ENCODE peak calls at places on chromosomes 12 and 14, in five cellular contexts. I is lower leg skin, H is A549, F is ovary, Q is NT2/D1. N is an unnamed sample.

GRCh38 chr12:20967756-20968155 is 157.3 kb downstream of the SLCO1B3 start:
- DNase-seq in F (no peak), I (no peak), Q (no peak), H (no peak), N (no peak)

GRCh38 chr12:51222461-51222860 is 4.6 kb upstream of the POU6F1 start:
- DNase-seq in Q (no peak), I (no peak), F (no peak), H (peak; percentile 78), N (peak; percentile 31)

GRCh38 chr14:24368562-24369252 is 723 bp downstream of the NFATC4 start:
- DNase-seq in Q (no peak), H (no peak), F (peak; percentile 91), I (peak; percentile 93), N (peak; percentile 72)

GRCh38 chr12:104886418-104887401 is 71.4 kb downstream of the SLC41A2 start:
- DNase-seq in H (no peak), F (no peak), Q (no peak), I (no peak), N (peak; percentile 73)

GRCh38 chr12:132170637-132171292 is 26.5 kb downstream of the NOC4L start:
- DNase-seq in Q (no peak), F (no peak), I (no peak), H (no peak), N (no peak)

GRCh38 chr14:93683241-93683640 is 105.0 kb downstream of the PRIMA1 start:
- DNase-seq in H (peak; percentile 49), F (no peak), Q (no peak), I (no peak), N (no peak)

GRCh38 chr12:110704750-110705149 is 15.8 kb upstream of the HVCN1 start:
- DNase-seq in Q (no peak), H (peak; percentile 53), F (no peak), I (no peak), N (no peak)

GRCh38 chr12:99131761-99132199 is 486.7 kb downstream of the APAF1 start:
- DNase-seq in Q (peak; percentile 81), H (no peak), I (peak; percentile 84), F (no peak), N (no peak)

GRCh38 chr12:56387152-56387551 is 24.5 kb upstream of the APOF start:
- DNase-seq in F (no peak), Q (no peak), H (no peak), I (peak; percentile 5), N (peak; percentile 29)

GRCh38 chr14:104082807-104083206 is 2.7 kb upstream of the ASPG start:
- DNase-seq in I (no peak), Q (no peak), H (no peak), F (peak; percentile 45), N (no peak)

GRCh38 chr14:32978691-32979255 is 40.1 kb downstream of the NPAS3 start:
- DNase-seq in Q (no peak), H (no peak), F (no peak), I (no peak), N (no peak)

GRCh38 chr12:7345232-7345631 is 41.4 kb downstream of the ACSM4 start:
- DNase-seq in I (no peak), F (no peak), H (no peak), Q (no peak), N (no peak)

GRCh38 chr12:57230381-57231155 is 1.1 kb downstream of the SHMT2 start:
- DNase-seq in Q (no peak), I (no peak), F (no peak), H (no peak), N (peak; percentile 31)

GRCh38 chr14:99672506-99673327 is 11.4 kb upstream of the CYP46A1 start:
- DNase-seq in F (no peak), H (no peak), I (no peak), Q (no peak), N (no peak)

GRCh38 chr14:88792572-88793258 is at the start of gene EML5:
- DNase-seq in I (peak; percentile 94), Q (peak; percentile 42), H (peak; percentile 63), F (peak; percentile 96), N (peak; percentile 58)

GRCh38 chr14:36520601-36521525 is 831 bp upstream of the NKX2-1 start:
- DNase-seq in I (no peak), Q (no peak), F (no peak), H (peak; percentile 57), N (no peak)

GRCh38 chr14:53652068-53652467 is 304.6 kb downstream of the BMP4 start:
- DNase-seq in H (no peak), Q (no peak), I (no peak), F (no peak), N (no peak)

GRCh38 chr14:64812412-64812811 is 67.3 kb downstream of the SPTB start:
- DNase-seq in H (no peak), F (no peak), I (no peak), Q (no peak), N (no peak)

GRCh38 chr14:35296505-35296904 is 4.3 kb downstream of the PSMA6 start:
- DNase-seq in H (no peak), Q (no peak), I (no peak), F (no peak), N (peak; percentile 8)

GRCh38 chr12:55830601-55831406 is 1.4 kb upstream of the DNAJC14 start:
- DNase-seq in H (peak; percentile 48), I (peak; percentile 96), Q (peak; percentile 39), F (peak; percentile 92), N (peak; percentile 69)

GRCh38 chr12:94740601-94741362 is 90.4 kb upstream of the TMCC3 start:
- DNase-seq in F (no peak), I (no peak), Q (peak; percentile 40), H (no peak), N (no peak)

GRCh38 chr12:18320036-18320617 is 58.8 kb downstream of the PIK3C2G start:
- DNase-seq in Q (peak; percentile 63), I (no peak), H (peak; percentile 73), F (no peak), N (peak; percentile 44)

GRCh38 chr12:32116897-32117296 is 10.2 kb downstream of the BICD1 start:
- DNase-seq in F (no peak), I (no peak), H (no peak), Q (no peak), N (peak; percentile 59)

GRCh38 chr12:15752780-15753179 is 36.4 kb downstream of the EPS8 start:
- DNase-seq in I (no peak), H (no peak), F (no peak), Q (no peak), N (peak; percentile 65)

GRCh38 chr14:51419685-51420084 is 179.6 kb downstream of the TMX1 start:
- DNase-seq in F (no peak), I (no peak), H (peak; percentile 32), Q (no peak), N (no peak)

GRCh38 chr12:95908573-95908972 is 33.8 kb downstream of the CCDC38 start:
- DNase-seq in Q (no peak), H (no peak), I (no peak), F (no peak), N (no peak)

GRCh38 chr12:39157696-39158342 is 252.4 kb upstream of the CPNE8 start:
- DNase-seq in H (no peak), F (no peak), I (no peak), Q (no peak), N (no peak)

GRCh38 chr12:53094394-53094787 is 3.1 kb upstream of the IGFBP6 start:
- DNase-seq in Q (no peak), I (peak; percentile 74), F (peak; percentile 29), H (no peak), N (no peak)

GRCh38 chr12:53097207-53097563 is 282 bp upstream of the IGFBP6 start:
- DNase-seq in H (no peak), Q (no peak), F (peak; percentile 75), I (peak; percentile 87), N (peak; percentile 49)

GRCh38 chr12:53096761-53097160 is 706 bp upstream of the IGFBP6 start:
- DNase-seq in I (peak; percentile 82), Q (no peak), H (no peak), F (peak; percentile 54), N (peak; percentile 13)

GRCh38 chr12:53097564-53098353 is at the start of gene IGFBP6:
- DNase-seq in Q (no peak), F (peak; percentile 77), I (peak; percentile 91), H (peak; percentile 65), N (peak; percentile 52)

DNA sequence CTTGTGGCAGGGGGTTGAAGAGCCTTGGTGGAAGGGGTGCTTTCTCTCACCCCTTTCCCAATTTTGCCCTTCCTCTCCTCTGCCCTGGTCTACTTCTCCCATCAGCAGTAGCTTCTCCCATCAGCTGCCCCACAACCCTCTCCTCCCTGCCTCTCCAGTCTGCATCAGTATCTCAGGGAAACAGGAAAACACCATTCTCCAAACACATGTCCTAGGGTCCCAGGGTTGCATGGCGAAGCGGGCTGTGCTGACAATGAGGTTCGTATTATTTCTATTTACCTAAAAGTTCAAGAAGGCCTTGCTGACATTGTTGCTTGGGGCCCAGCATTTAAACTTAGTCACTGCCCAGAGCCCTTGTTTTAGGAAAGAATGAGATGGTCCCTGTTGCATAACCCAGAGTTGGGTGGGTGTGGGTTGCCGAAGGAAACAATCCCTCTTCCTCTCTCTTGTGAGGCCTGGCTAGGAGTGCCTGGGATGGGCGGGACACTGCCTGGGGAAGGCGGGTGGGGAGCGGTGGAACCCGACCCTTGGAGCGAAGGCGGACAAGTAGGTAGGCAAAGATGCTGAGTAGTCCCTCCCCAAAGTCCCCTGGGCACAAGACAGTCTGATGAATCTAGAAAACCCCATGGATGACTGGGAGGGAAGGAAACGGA is 1.3 kb upstream of the IGFBP6 start:
- DNase-seq in Q (no peak), I (peak; percentile 95), F (peak; percentile 78), H (no peak), N (peak; percentile 83)
- H3K4me3 ChIP-seq in Q (peak overlapping the region; percentile 66), I (no peak overlapping the region), F (peak overlapping the region; percentile 51), H (no peak overlapping the region), N (peak overlapping the region; percentile 71)

DNA sequence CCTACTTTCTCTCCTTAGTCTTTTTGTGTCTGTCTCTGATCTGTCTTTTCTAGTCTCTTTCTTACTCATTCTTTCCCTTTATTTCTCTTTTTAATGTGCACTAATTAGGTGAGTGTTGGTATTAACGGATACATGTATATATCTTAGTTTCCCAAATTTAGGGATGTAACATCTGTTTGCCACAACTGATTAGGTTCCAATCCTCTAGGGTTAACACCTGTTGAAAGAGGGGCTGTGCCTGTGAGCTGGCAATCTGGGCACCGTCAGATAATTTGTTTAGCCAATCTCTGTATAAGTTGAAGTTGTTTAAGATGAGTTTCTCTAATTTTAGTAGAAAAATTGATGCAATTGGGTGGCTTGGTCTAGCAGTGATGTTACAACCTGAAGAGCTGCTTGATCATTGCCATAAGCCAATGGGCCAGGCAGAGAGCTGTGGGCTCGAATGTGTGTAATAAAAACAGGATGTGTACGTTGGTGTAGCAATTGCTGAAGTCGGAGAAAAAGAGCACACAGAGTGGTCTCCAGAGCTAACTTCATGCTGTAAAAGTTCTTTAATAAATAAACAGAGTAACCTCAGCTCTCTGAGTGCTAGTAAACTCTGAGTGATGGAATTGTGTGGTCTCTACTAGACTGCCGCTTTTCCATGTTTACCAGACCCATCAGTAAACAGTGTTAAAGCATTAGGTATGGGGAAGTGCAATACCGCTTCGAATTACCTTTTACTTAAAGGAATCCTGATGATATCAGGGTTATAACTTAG is 18.3 kb upstream of the LYZ start:
- DNase-seq in I (no peak), F (no peak), H (peak; percentile 17), Q (no peak), N (no peak)
- H3K4me3 ChIP-seq in I (no peak overlapping the region), F (no peak overlapping the region), H (no peak overlapping the region), Q (no peak overlapping the region), N (no peak overlapping the region)

DNA sequence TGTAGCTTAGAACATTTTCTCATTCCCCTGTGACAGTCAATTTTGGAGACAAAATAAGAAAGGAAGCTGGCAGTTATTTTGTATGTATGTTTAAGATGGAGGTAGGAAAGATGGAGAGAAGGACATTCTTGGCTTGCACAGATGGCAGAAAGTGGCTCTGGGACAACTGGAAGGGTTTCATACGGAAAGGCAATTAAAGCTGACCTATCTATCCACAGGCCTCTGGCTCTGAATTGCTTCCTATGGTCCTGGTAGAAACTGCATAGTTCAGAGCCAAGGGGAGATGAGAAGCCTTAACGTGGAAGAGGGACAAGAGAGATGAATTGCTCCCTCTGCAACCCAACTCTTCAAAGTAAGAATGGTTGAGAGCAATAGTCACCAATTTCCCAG is 8.0 kb upstream of the NPFF start:
- DNase-seq in Q (no peak), H (no peak), I (no peak), F (no peak), N (no peak)
- H3K4me3 ChIP-seq in Q (no peak overlapping the region), H (no peak overlapping the region), I (no peak overlapping the region), F (no peak overlapping the region), N (no peak overlapping the region)

GRCh38 chr12:121805800-121806555 is 2.2 kb downstream of the SETD1B start:
- DNase-seq in F (no peak), Q (no peak), H (peak; percentile 48), I (no peak), N (no peak)
- H3K4me3 ChIP-seq in F (peak overlapping the region; percentile 77), Q (peak overlapping the region; percentile 27), H (peak overlapping the region; percentile 60), I (no peak overlapping the region), N (peak overlapping the region; percentile 82)

N was measured in fibroblast of villous mesenchyme.